ENCODE peak calls at places on chromosomes 6 and 20, in four cellular contexts. U is iris pigment epithelial cell, O is substantia nigra, D is GM12878. I is an unnamed sample.

GRCh38 chr6:165272585-165272984 is 36.8 kb downstream of the C6orf118 start:
- DNase-seq in U (no peak), D (no peak), O (no peak), I (no peak)

GRCh38 chr6:50187212-50188055 is 137.7 kb upstream of the DEFB112 start:
- DNase-seq in O (no peak), U (no peak), D (no peak), I (no peak)

GRCh38 chr20:63129991-63130653 is 85.8 kb downstream of the YTHDF1 start:
- DNase-seq in O (no peak), D (no peak), U (no peak), I (no peak)

GRCh38 chr20:2470051-2470431 is 548 bp downstream of the SNRPB start:
- DNase-seq in D (peak; percentile 12), U (peak; percentile 59), O (peak; percentile 55), I (peak; percentile 72)

GRCh38 chr20:9027626-9028025 is 41.3 kb upstream of the PLCB4 start:
- DNase-seq in O (no peak), U (no peak), D (no peak), I (no peak)

GRCh38 chr6:112806163-112806900 is 459.2 kb downstream of the RFPL4B start:
- DNase-seq in O (no peak), U (peak; percentile 77), D (no peak), I (no peak)

GRCh38 chr6:70353343-70353913 is 50.5 kb upstream of the COL9A1 start:
- DNase-seq in O (no peak), U (no peak), D (no peak), I (no peak)

GRCh38 chr6:148509789-148510581 is 167.3 kb downstream of the SASH1 start:
- DNase-seq in O (peak; percentile 67), U (peak; percentile 96), D (no peak), I (no peak)